ENCODE peak calls at places on chromosomes 1 and 21, in ten cellular contexts. One of them, this sample, is unnamed.

GRCh38 chr1:34787461-34788420 is 5.1 kb upstream of the GJA4 start:
- DNase-seq in CD8-positive, alpha-beta memory T cell: no peak
- DNase-seq in thyroid gland: no peak
- DNase-seq in GM12878: no peak
- DNase-seq in BE2C: no peak
- DNase-seq in small intestine: no peak
- DNase-seq in heart right ventricle: peak; percentile 31
- DNase-seq in left ventricle myocardium inferior: no peak
- DNase-seq in mammary epithelial cell: no peak
- DNase-seq in NT2/D1: no peak
- DNase-seq in this sample: no peak

GRCh38 chr1:238562376-238562775 is 671.7 kb upstream of the ZP4 start:
- DNase-seq in CD8-positive, alpha-beta memory T cell: no peak
- DNase-seq in thyroid gland: no peak
- DNase-seq in GM12878: no peak
- DNase-seq in BE2C: no peak
- DNase-seq in small intestine: no peak
- DNase-seq in heart right ventricle: no peak
- DNase-seq in left ventricle myocardium inferior: no peak
- DNase-seq in mammary epithelial cell: peak; percentile 69
- DNase-seq in NT2/D1: no peak
- DNase-seq in this sample: no peak

GRCh38 chr1:167082511-167083027 is 7.6 kb downstream of the GPA33 start:
- DNase-seq in CD8-positive, alpha-beta memory T cell: no peak
- DNase-seq in thyroid gland: no peak
- DNase-seq in GM12878: no peak
- DNase-seq in BE2C: no peak
- DNase-seq in small intestine: peak; percentile 100
- DNase-seq in heart right ventricle: no peak
- DNase-seq in left ventricle myocardium inferior: no peak
- DNase-seq in mammary epithelial cell: no peak
- DNase-seq in NT2/D1: no peak
- DNase-seq in this sample: no peak

GRCh38 chr1:47568763-47569162 is 130.9 kb downstream of the FOXD2 start:
- DNase-seq in CD8-positive, alpha-beta memory T cell: no peak
- DNase-seq in thyroid gland: no peak
- DNase-seq in GM12878: no peak
- DNase-seq in BE2C: no peak
- DNase-seq in small intestine: no peak
- DNase-seq in heart right ventricle: no peak
- DNase-seq in left ventricle myocardium inferior: no peak
- DNase-seq in mammary epithelial cell: no peak
- DNase-seq in NT2/D1: no peak
- DNase-seq in this sample: no peak

GRCh38 chr1:234932106-234932505 is 196.5 kb downstream of the TOMM20 start:
- DNase-seq in CD8-positive, alpha-beta memory T cell: no peak
- DNase-seq in thyroid gland: no peak
- DNase-seq in GM12878: no peak
- DNase-seq in BE2C: no peak
- DNase-seq in small intestine: no peak
- DNase-seq in heart right ventricle: no peak
- DNase-seq in left ventricle myocardium inferior: no peak
- DNase-seq in mammary epithelial cell: no peak
- DNase-seq in NT2/D1: no peak
- DNase-seq in this sample: no peak

GRCh38 chr1:56073614-56074356 is 505.6 kb downstream of the PLPP3 start:
- DNase-seq in CD8-positive, alpha-beta memory T cell: no peak
- DNase-seq in thyroid gland: peak; percentile 54
- DNase-seq in GM12878: no peak
- DNase-seq in BE2C: no peak
- DNase-seq in small intestine: peak; percentile 6
- DNase-seq in heart right ventricle: peak; percentile 83
- DNase-seq in left ventricle myocardium inferior: peak; percentile 71
- DNase-seq in mammary epithelial cell: no peak
- DNase-seq in NT2/D1: no peak
- DNase-seq in this sample: peak; percentile 65

GRCh38 chr1:155196103-155196892 is 11.4 kb downstream of the THBS3 start:
- DNase-seq in CD8-positive, alpha-beta memory T cell: no peak
- DNase-seq in thyroid gland: no peak
- DNase-seq in GM12878: no peak
- DNase-seq in BE2C: no peak
- DNase-seq in small intestine: no peak
- DNase-seq in heart right ventricle: no peak
- DNase-seq in left ventricle myocardium inferior: no peak
- DNase-seq in mammary epithelial cell: no peak
- DNase-seq in NT2/D1: peak; percentile 100
- DNase-seq in this sample: peak; percentile 60

GRCh38 chr1:153358691-153358975 is 979 bp downstream of the S100A9 start:
- DNase-seq in CD8-positive, alpha-beta memory T cell: no peak
- DNase-seq in thyroid gland: no peak
- DNase-seq in GM12878: no peak
- DNase-seq in BE2C: no peak
- DNase-seq in small intestine: no peak
- DNase-seq in heart right ventricle: no peak
- DNase-seq in left ventricle myocardium inferior: no peak
- DNase-seq in mammary epithelial cell: no peak
- DNase-seq in NT2/D1: no peak
- DNase-seq in this sample: no peak

GRCh38 chr1:187244623-187245022 is 415.9 kb downstream of the PLA2G4A start:
- DNase-seq in CD8-positive, alpha-beta memory T cell: no peak
- DNase-seq in thyroid gland: peak; percentile 10
- DNase-seq in GM12878: no peak
- DNase-seq in BE2C: no peak
- DNase-seq in small intestine: no peak
- DNase-seq in heart right ventricle: no peak
- DNase-seq in left ventricle myocardium inferior: no peak
- DNase-seq in mammary epithelial cell: peak; percentile 54
- DNase-seq in NT2/D1: no peak
- DNase-seq in this sample: no peak

DNA sequence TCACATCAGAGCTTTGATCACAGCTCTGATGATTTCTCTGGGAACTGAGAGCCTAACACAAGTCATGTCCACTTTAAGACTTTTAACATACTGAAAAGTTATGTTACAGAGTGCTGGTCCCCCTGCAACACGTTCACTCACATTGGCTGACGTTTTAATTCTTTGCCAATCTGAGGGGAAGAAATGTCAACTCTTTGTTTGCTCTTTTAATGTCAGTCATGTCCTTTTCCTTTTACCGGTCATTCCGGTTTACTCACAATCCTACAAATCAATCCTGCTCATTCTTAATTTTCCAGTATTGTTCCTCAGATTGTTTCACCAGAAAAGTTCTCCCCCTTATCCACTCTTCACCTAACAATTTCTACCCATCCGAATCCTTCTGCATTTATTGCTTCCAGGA is 953 bp upstream of the CD46 start:
- DNase-seq in CD8-positive, alpha-beta memory T cell: no peak
- DNase-seq in thyroid gland: no peak
- DNase-seq in GM12878: no peak
- DNase-seq in BE2C: no peak
- DNase-seq in small intestine: peak; percentile 37
- DNase-seq in heart right ventricle: no peak
- DNase-seq in left ventricle myocardium inferior: no peak
- DNase-seq in mammary epithelial cell: peak; percentile 13
- DNase-seq in NT2/D1: no peak
- DNase-seq in this sample: no peak
- H3K4me3 ChIP-seq in CD8-positive, alpha-beta memory T cell: peak overlapping the region; percentile 83
- H3K4me3 ChIP-seq in thyroid gland: no peak overlapping the region
- H3K4me3 ChIP-seq in GM12878: peak overlapping the region; percentile 84
- H3K4me3 ChIP-seq in BE2C: no peak overlapping the region
- H3K4me3 ChIP-seq in small intestine: peak overlapping the region; percentile 39
- H3K4me3 ChIP-seq in heart right ventricle: peak overlapping the region; percentile 33
- H3K4me3 ChIP-seq in left ventricle myocardium inferior: peak overlapping the region; percentile 88
- H3K4me3 ChIP-seq in mammary epithelial cell: peak overlapping the region; percentile 85
- H3K4me3 ChIP-seq in NT2/D1: peak overlapping the region; percentile 99
- H3K4me3 ChIP-seq in this sample: peak overlapping the region; percentile 76

GRCh38 chr21:36207577-36208320 is 51.1 kb downstream of the DOP1B start:
- DNase-seq in CD8-positive, alpha-beta memory T cell: no peak
- DNase-seq in thyroid gland: no peak
- DNase-seq in GM12878: no peak
- DNase-seq in BE2C: no peak
- DNase-seq in small intestine: no peak
- DNase-seq in heart right ventricle: no peak
- DNase-seq in left ventricle myocardium inferior: no peak
- DNase-seq in mammary epithelial cell: peak; percentile 79
- DNase-seq in NT2/D1: no peak
- DNase-seq in this sample: no peak
- H3K4me1 ChIP-seq in CD8-positive, alpha-beta memory T cell: no peaks in the 10 kb centered on the region
- H3K4me1 ChIP-seq in thyroid gland: peaks cover 25% of the 10 kb centered on the region
- H3K4me1 ChIP-seq in GM12878: peaks cover 10% of the 10 kb centered on the region
- H3K4me1 ChIP-seq in BE2C: no peaks in the 10 kb centered on the region
- H3K4me1 ChIP-seq in small intestine: peaks cover 2% of the 10 kb centered on the region
- H3K4me1 ChIP-seq in heart right ventricle: no peaks in the 10 kb centered on the region
- H3K4me1 ChIP-seq in left ventricle myocardium inferior: peaks cover 24% of the 10 kb centered on the region
- H3K4me1 ChIP-seq in mammary epithelial cell: peaks cover 59% of the 10 kb centered on the region
- H3K4me1 ChIP-seq in NT2/D1: peaks cover 27% of the 10 kb centered on the region
- H3K4me1 ChIP-seq in this sample: peaks cover 20% of the 10 kb centered on the region

DNA sequence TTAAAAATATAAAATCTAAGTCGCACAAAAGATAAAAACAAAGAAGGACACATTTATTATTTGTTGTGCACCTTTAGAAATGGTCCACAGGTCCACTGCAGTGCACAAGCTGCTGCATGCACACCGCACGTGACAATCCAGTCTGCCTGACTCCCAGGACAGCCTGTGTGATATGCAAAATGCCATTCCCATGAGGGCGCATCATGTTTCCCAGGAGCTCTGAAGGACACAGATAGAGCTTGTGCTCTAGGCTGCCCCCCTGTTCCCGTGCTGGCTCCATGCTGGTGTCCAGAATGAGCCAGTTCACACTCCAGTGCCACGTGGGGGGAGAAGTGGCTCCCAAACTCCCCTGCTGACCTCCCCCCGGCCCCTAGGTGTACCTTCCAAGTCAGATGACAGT is 26.5 kb downstream of the RAB7B start:
- DNase-seq in CD8-positive, alpha-beta memory T cell: no peak
- DNase-seq in thyroid gland: peak; percentile 16
- DNase-seq in GM12878: no peak
- DNase-seq in BE2C: peak; percentile 68
- DNase-seq in small intestine: no peak
- DNase-seq in heart right ventricle: peak; percentile 81
- DNase-seq in left ventricle myocardium inferior: peak; percentile 77
- DNase-seq in mammary epithelial cell: no peak
- DNase-seq in NT2/D1: peak; percentile 68
- DNase-seq in this sample: peak; percentile 33
- H3K9me3 ChIP-seq in CD8-positive, alpha-beta memory T cell: no peaks in the 10 kb centered on the region
- H3K9me3 ChIP-seq in thyroid gland: no peaks in the 10 kb centered on the region
- H3K9me3 ChIP-seq in GM12878: no peaks in the 10 kb centered on the region
- H3K9me3 ChIP-seq in BE2C: no peaks in the 10 kb centered on the region
- H3K9me3 ChIP-seq in small intestine: no peaks in the 10 kb centered on the region
- H3K9me3 ChIP-seq in heart right ventricle: no peaks in the 10 kb centered on the region
- H3K9me3 ChIP-seq in left ventricle myocardium inferior: no peaks in the 10 kb centered on the region
- H3K9me3 ChIP-seq in mammary epithelial cell: no peaks in the 10 kb centered on the region
- H3K9me3 ChIP-seq in NT2/D1: no peaks in the 10 kb centered on the region
- H3K9me3 ChIP-seq in this sample: no peaks in the 10 kb centered on the region

GRCh38 chr1:206111528-206111927 is 5.7 kb downstream of the AVPR1B start:
- DNase-seq in CD8-positive, alpha-beta memory T cell: no peak
- DNase-seq in thyroid gland: no peak
- DNase-seq in GM12878: no peak
- DNase-seq in BE2C: no peak
- DNase-seq in small intestine: no peak
- DNase-seq in heart right ventricle: no peak
- DNase-seq in left ventricle myocardium inferior: no peak
- DNase-seq in mammary epithelial cell: peak; percentile 68
- DNase-seq in NT2/D1: no peak
- DNase-seq in this sample: no peak
- H3K4me3 ChIP-seq in CD8-positive, alpha-beta memory T cell: no peak overlapping the region
- H3K4me3 ChIP-seq in thyroid gland: no peak overlapping the region
- H3K4me3 ChIP-seq in GM12878: no peak overlapping the region
- H3K4me3 ChIP-seq in BE2C: no peak overlapping the region
- H3K4me3 ChIP-seq in small intestine: no peak overlapping the region
- H3K4me3 ChIP-seq in heart right ventricle: no peak overlapping the region
- H3K4me3 ChIP-seq in left ventricle myocardium inferior: no peak overlapping the region
- H3K4me3 ChIP-seq in mammary epithelial cell: no peak overlapping the region
- H3K4me3 ChIP-seq in NT2/D1: no peak overlapping the region
- H3K4me3 ChIP-seq in this sample: no peak overlapping the region

This sample was measured in psoas muscle.